ENCODE peak calls at places on chromosomes 4 and X, in five cellular contexts. G is fibroblast of pulmonary artery; B is coronary artery; F is GM12865; C is CD8-positive, alpha-beta T cell. V is an unnamed sample.

GRCh38 chr4:25837107-25837506 is 25.7 kb downstream of the SEL1L3 start:
- DNase-seq in G (no peak), B (peak; percentile 4), F (no peak), C (no peak), V (no peak)

GRCh38 chr4:186920486-186920885 is 196.8 kb upstream of the FAT1 start:
- DNase-seq in G (peak; percentile 41), B (no peak), F (no peak), C (no peak), V (no peak)

GRCh38 chrX:48576108-48576507 is 1.8 kb downstream of the RBM3 start:
- DNase-seq in G (no peak), B (no peak), F (no peak), C (no peak), V (no peak)

GRCh38 chrX:50780144-50780543 is 33.9 kb downstream of the SHROOM4 start:
- DNase-seq in G (no peak), B (no peak), F (no peak), C (no peak), V (no peak)

GRCh38 chr4:151031831-151032605 is 16.9 kb upstream of the LRBA start:
- DNase-seq in G (peak; percentile 70), B (no peak), F (peak; percentile 59), C (no peak), V (no peak)

GRCh38 chr4:3291969-3292570 is 751 bp upstream of the RGS12 start:
- DNase-seq in G (peak; percentile 24), B (peak; percentile 84), F (no peak), C (no peak), V (peak; percentile 87)

GRCh38 chrX:42678133-42678532 is 99.8 kb downstream of the PPP1R2C start:
- DNase-seq in G (peak; percentile 62), B (no peak), F (no peak), C (no peak), V (no peak)

GRCh38 chr4:186037692-186038658 is 31.0 kb upstream of the TLR3 start:
- DNase-seq in G (peak; percentile 94), B (no peak), F (peak; percentile 84), C (no peak), V (no peak)

GRCh38 chrX:104660092-104660491 is 94.1 kb downstream of the IL1RAPL2 start:
- DNase-seq in G (no peak), B (no peak), F (no peak), C (no peak), V (no peak)

GRCh38 chr4:9898596-9899345 is 117.3 kb downstream of the DRD5 start:
- DNase-seq in G (peak; percentile 69), B (no peak), F (peak; percentile 18), C (no peak), V (no peak)

DNA sequence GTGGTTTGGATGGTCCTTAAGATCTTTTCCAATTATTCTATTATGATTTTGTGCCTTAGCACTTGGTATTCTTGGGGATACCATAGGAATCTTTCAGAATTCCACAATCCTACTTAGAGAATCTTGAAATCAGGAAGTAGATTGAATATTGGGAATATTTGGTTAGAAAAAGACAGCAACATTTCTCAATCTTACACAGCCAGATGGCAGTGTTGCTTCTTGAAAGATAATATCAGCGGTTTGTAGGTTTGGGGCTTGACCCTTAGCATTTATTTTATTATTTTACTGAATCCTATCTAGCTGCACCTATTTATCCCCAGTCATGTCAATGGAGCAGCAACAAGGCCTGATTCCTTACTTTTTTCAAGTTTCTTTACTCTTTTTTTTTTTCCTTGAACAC is 28.6 kb downstream of the MAGEB1 start:
- DNase-seq in G (peak; percentile 29), B (no peak), F (no peak), C (no peak), V (no peak)
- TF ChIP-seq CTCF in G (peak; percentile 31), B (no peak), F (no peak), C (no peak), V (peak; percentile 70)

GRCh38 chrX:140701480-140701879 is 8.1 kb upstream of the LINC00632 start:
- DNase-seq in G (peak; percentile 62), B (no peak), F (peak; percentile 26), C (no peak), V (no peak)
- TF ChIP-seq CTCF in G (peak; percentile 43), B (no peak), F (peak; percentile 14), C (no peak), V (peak; percentile 62)

GRCh38 chr4:106351016-106351415 is 17.6 kb downstream of the GIMD1 start:
- DNase-seq in G (no peak), B (no peak), F (no peak), C (no peak), V (no peak)
- TF ChIP-seq CTCF in G (no peak), B (no peak), F (no peak), C (no peak), V (no peak)

GRCh38 chr4:77600521-77601451 is 4.8 kb upstream of the CXCL13 start:
- DNase-seq in G (peak; percentile 51), B (no peak), F (peak; percentile 47), C (no peak), V (no peak)
- TF ChIP-seq CTCF in G (peak; percentile 90), B (peak; percentile 66), F (peak; percentile 77), C (peak; percentile 81), V (peak; percentile 84)

GRCh38 chrX:119189586-119189985 is 46.5 kb upstream of the PGRMC1 start:
- DNase-seq in G (peak; percentile 20), B (peak; percentile 73), F (no peak), C (no peak), V (no peak)

GRCh38 chrX:119190251-119190651 is 45.8 kb upstream of the PGRMC1 start:
- DNase-seq in G (no peak), B (no peak), F (no peak), C (no peak), V (no peak)

GRCh38 chrX:119190736-119191282 is 45.3 kb upstream of the PGRMC1 start:
- DNase-seq in G (peak; percentile 57), B (no peak), F (no peak), C (no peak), V (no peak)

GRCh38 chrX:119189115-119189514 is 47.0 kb upstream of the PGRMC1 start:
- DNase-seq in G (no peak), B (no peak), F (no peak), C (no peak), V (no peak)

GRCh38 chrX:119194631-119195030 is 41.5 kb upstream of the PGRMC1 start:
- DNase-seq in G (peak; percentile 52), B (no peak), F (no peak), C (no peak), V (no peak)
- TF ChIP-seq CTCF in G (peak; percentile 46), B (no peak), F (no peak), C (no peak), V (no peak)

DNA sequence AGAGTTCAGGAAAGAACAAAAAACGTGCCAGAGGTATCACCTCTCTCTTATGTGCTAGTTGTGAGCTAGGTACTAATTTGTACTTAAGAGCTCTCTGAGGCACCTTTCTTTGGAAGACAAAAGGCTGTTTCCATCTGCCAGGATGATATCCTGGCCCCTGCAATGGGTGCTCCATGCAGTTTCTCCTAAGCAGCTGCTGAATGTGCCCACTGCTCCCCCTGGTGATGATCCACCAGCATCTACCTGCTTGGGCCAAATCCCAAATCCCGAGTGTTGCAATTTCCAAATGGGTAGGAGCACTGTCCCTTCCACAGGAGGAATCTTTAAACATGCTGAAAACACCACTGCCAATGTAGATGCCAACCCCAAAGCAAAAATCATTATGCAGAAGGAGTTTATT is 69.4 kb upstream of the C4orf50 start:
- DNase-seq in G (peak; percentile 21), B (peak; percentile 35), F (peak; percentile 25), C (no peak), V (no peak)
- TF ChIP-seq CTCF in G (peak; percentile 31), B (no peak), F (peak; percentile 31), C (no peak), V (peak; percentile 50)

V was measured in osteocyte.